ENCODE peak calls at places on chromosomes 3 and 15, in nine cellular contexts. Y is lung, K is body of pancreas, Z is neural progenitor cell, M is esophagus squamous epithelium, V is heart right ventricle, B is upper lobe of right lung, C is left ventricle myocardium inferior, P is A549. S is an unnamed sample.

GRCh38 chr3:51975857-51976549 is 1.1 kb downstream of the ABHD14A start:
- DNase-seq in M (no peak), V (peak; percentile 76), Z (peak; percentile 88), C (peak; percentile 70), P (no peak), Y (peak; percentile 69), K (peak; percentile 83), B (peak; percentile 88), S (peak; percentile 76)

GRCh38 chr3:56370991-56371775 is 97.1 kb downstream of the ERC2 start:
- DNase-seq in K (no peak), Z (no peak), P (no peak), Y (no peak), V (no peak), C (no peak), M (no peak), B (no peak), S (no peak)

GRCh38 chr15:24956131-24956838 is 1.5 kb downstream of the SNRPN start:
- DNase-seq in C (peak; percentile 66), P (peak; percentile 40), Z (peak; percentile 89), M (no peak), V (peak; percentile 73), K (peak; percentile 82), B (peak; percentile 87), Y (peak; percentile 67), S (peak; percentile 84)

GRCh38 chr3:130379274-130379673 is 33.8 kb downstream of the COL6A5 start:
- DNase-seq in M (no peak), Y (no peak), K (no peak), B (no peak), Z (no peak), P (no peak), C (no peak), V (no peak), S (no peak)

GRCh38 chr3:133464573-133464972 is 64.7 kb downstream of the BFSP2 start:
- DNase-seq in Y (no peak), P (no peak), B (no peak), Z (peak; percentile 76), M (no peak), V (no peak), C (no peak), K (no peak), S (no peak)

GRCh38 chr15:31271706-31272557 is 54.7 kb upstream of the KLF13 start:
- DNase-seq in M (no peak), Y (no peak), B (no peak), K (no peak), C (no peak), Z (peak; percentile 0), P (no peak), V (no peak), S (no peak)

GRCh38 chr15:88744548-88745020 is 58.7 kb upstream of the ACAN start:
- DNase-seq in B (no peak), Z (peak; percentile 55), P (no peak), V (no peak), Y (no peak), C (no peak), K (no peak), M (no peak), S (peak; percentile 60)

GRCh38 chr3:174330303-174330702 is 528.8 kb upstream of the NAALADL2 start:
- DNase-seq in C (no peak), Y (no peak), V (no peak), K (no peak), Z (no peak), B (no peak), P (no peak), M (no peak), S (peak; percentile 83)

GRCh38 chr3:87082806-87083440 is 92.0 kb upstream of the VGLL3 start:
- DNase-seq in C (no peak), K (no peak), M (no peak), B (no peak), Z (peak; percentile 75), Y (no peak), P (peak; percentile 51), V (no peak), S (peak; percentile 82)

GRCh38 chr15:52651868-52652267 is 27.3 kb downstream of the ATOSA start:
- DNase-seq in Y (peak; percentile 48), M (no peak), B (no peak), C (peak; percentile 45), K (peak; percentile 63), V (peak; percentile 33), P (peak; percentile 77), Z (peak; percentile 84), S (peak; percentile 95)

GRCh38 chr3:175192536-175192935 is 333.4 kb downstream of the NAALADL2 start:
- DNase-seq in Y (no peak), V (no peak), P (no peak), C (no peak), B (no peak), M (no peak), K (no peak), Z (no peak), S (no peak)

GRCh38 chr3:16838561-16838960 is 46.2 kb upstream of the PLCL2 start:
- DNase-seq in M (no peak), Z (no peak), K (peak; percentile 80), C (no peak), B (no peak), Y (no peak), P (no peak), V (peak; percentile 27), S (no peak)

GRCh38 chr3:41893977-41894376 is 67.9 kb downstream of the ULK4 start:
- DNase-seq in P (peak; percentile 23), K (peak; percentile 14), Y (no peak), V (no peak), Z (peak; percentile 42), B (no peak), M (no peak), C (no peak), S (peak; percentile 50)

GRCh38 chr3:154872089-154872488 is 208.0 kb upstream of the MME start:
- DNase-seq in Z (no peak), B (no peak), V (no peak), C (no peak), M (no peak), K (no peak), Y (no peak), P (no peak), S (no peak)

GRCh38 chr3:80350771-80351170 is 583.0 kb upstream of the ROBO1 start:
- DNase-seq in V (no peak), Z (no peak), Y (no peak), B (no peak), P (no peak), K (no peak), C (no peak), M (no peak), S (peak; percentile 55)

GRCh38 chr15:45307230-45307924 is 55.3 kb downstream of the SLC28A2 start:
- DNase-seq in M (no peak), P (no peak), B (no peak), Z (peak; percentile 5), C (no peak), V (no peak), K (no peak), Y (no peak), S (peak; percentile 79)

GRCh38 chr3:61772439-61772838 is 211.1 kb downstream of the PTPRG start:
- DNase-seq in B (no peak), V (no peak), Y (no peak), M (no peak), K (no peak), P (no peak), Z (no peak), C (no peak), S (no peak)

GRCh38 chr3:14452676-14453367 is 50.4 kb downstream of the SLC6A6 start:
- DNase-seq in M (peak; percentile 41), P (peak; percentile 83), C (peak; percentile 90), B (no peak), Y (peak; percentile 86), K (peak; percentile 82), Z (no peak), V (peak; percentile 87), S (no peak)
- TF ChIP-seq CTCF in M (no peak), P (no peak), C (peak; percentile 47), B (peak; percentile 28), Y (no peak), K (peak; percentile 45), Z (no peak), V (peak; percentile 26), S (peak; percentile 12)

GRCh38 chr3:172096881-172097420 is 57.6 kb downstream of the FNDC3B start:
- DNase-seq in C (no peak), V (no peak), B (no peak), Y (no peak), M (no peak), P (peak; percentile 19), K (peak; percentile 61), Z (peak; percentile 32), S (peak; percentile 36)

GRCh38 chr3:172094621-172095557 is 55.5 kb downstream of the FNDC3B start:
- DNase-seq in P (no peak), C (no peak), K (no peak), Y (no peak), Z (no peak), B (no peak), V (no peak), M (no peak), S (peak; percentile 29)

GRCh38 chr3:172099495-172099808 is 60.1 kb downstream of the FNDC3B start:
- DNase-seq in K (no peak), M (no peak), B (no peak), C (no peak), Y (no peak), Z (no peak), V (no peak), P (no peak), S (no peak)

GRCh38 chr3:172098698-172099494 is 59.5 kb downstream of the FNDC3B start:
- DNase-seq in Z (peak; percentile 59), V (no peak), Y (no peak), M (no peak), C (no peak), B (no peak), K (no peak), P (no peak), S (peak; percentile 25)

GRCh38 chr3:172097585-172097984 is 58.2 kb downstream of the FNDC3B start:
- DNase-seq in P (no peak), Y (no peak), B (no peak), M (no peak), Z (no peak), V (no peak), K (no peak), C (no peak), S (no peak)
- H3K4me1 ChIP-seq in P (peaks cover 83% of the 10 kb centered on the region), Y (peaks cover 25% of the 10 kb centered on the region), B (peaks cover 53% of the 10 kb centered on the region), M (peaks cover 43% of the 10 kb centered on the region), Z (peaks cover 36% of the 10 kb centered on the region), V (peaks cover 71% of the 10 kb centered on the region), K (peaks cover 67% of the 10 kb centered on the region), C (peaks cover 84% of the 10 kb centered on the region), S (peaks cover 73% of the 10 kb centered on the region)

DNA sequence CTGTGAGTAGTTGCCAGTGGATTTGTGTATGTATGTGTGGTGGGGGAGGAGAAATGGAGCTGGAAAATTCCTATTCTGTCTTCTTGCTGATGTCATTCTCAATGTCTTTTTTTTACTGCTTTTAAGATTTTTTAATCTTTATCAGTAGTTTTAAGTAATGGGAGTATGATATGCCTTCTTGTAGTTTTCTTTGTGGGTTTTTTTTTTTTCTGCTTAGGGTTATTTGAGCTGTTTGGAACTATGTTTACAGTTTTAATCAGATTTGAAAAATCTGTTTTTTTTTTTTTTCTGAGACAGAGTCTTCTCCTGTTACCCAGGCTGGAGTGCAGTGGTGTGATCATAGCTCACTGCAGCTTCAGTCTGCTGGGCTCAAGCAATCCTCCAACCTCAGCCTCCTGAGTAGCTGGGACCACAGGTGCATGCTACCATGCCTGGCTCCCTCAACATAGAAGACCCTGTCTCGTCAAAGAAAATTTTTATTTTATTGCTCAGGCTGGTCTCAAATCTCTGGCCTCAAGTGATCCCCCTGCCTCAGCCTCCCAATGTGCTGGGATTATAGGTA is 37.1 kb downstream of the RPL39L start:
- DNase-seq in Y (no peak), K (no peak), M (no peak), P (no peak), C (no peak), B (no peak), V (no peak), Z (no peak), S (no peak)
- H3K4me3 ChIP-seq in Y (no peak overlapping the region), K (no peak overlapping the region), M (peak overlapping the region; percentile 31), P (peak overlapping the region; percentile 25), C (peak overlapping the region; percentile 48), B (peak overlapping the region; percentile 50), V (peak overlapping the region; percentile 20), Z (no peak overlapping the region), S (no peak overlapping the region)

GRCh38 chr3:190692256-190692655 is 170.2 kb downstream of the GMNC start:
- DNase-seq in V (no peak), Z (no peak), K (no peak), B (no peak), M (no peak), P (no peak), Y (no peak), C (no peak), S (no peak)
- TF ChIP-seq CTCF in V (no peak), Z (no peak), K (no peak), B (no peak), M (no peak), P (no peak), Y (no peak), C (no peak), S (no peak)

S was measured in cardiac muscle cell.